ENCODE peak calls at places on chromosomes 4 and X, in five cellular contexts. H is activated CD8-positive, alpha-beta memory T cell treated with anti-CD3 and anti-CD28 coated beads, Interleukin-2, amount 10 ng/mL, durations not matched to agents 7 days and 5 days; Z is Right ventricle myocardium inferior; V is stimulated activated naive CD8-positive, alpha-beta T cell treated with anti-CD3 and anti-CD28 coated beads, Interleukin-15, Interleukin-2, amounts not matched to agents 100 U/mL and 50 U/mL, for 24 hours; S is upper lobe of right lung. G is an unnamed sample.

GRCh38 chr4:74367656-74368055 is 2.7 kb downstream of the EREG start:
- ATAC-seq in Z (no peak), H (no peak), S (no peak), V (no peak), G (no peak)

GRCh38 chr4:106256190-106256589 is 59.8 kb downstream of the TBCK start:
- ATAC-seq in H (no peak), S (peak; percentile 37), V (no peak), Z (no peak), G (no peak)

GRCh38 chr4:39614487-39615162 is 24.0 kb downstream of the SMIM14 start:
- ATAC-seq in Z (no peak), H (no peak), V (no peak), S (no peak), G (peak; percentile 33)

GRCh38 chr4:97656034-97656720 is 487.1 kb downstream of the STPG2 start:
- ATAC-seq in H (no peak), Z (peak; percentile 59), S (no peak), V (no peak), G (no peak)

GRCh38 chr4:155794589-155794988 is 35.8 kb downstream of the GUCY1B1 start:
- ATAC-seq in H (no peak), S (no peak), Z (no peak), V (no peak), G (no peak)

GRCh38 chr4:34170941-34171340 is 2073.4 kb downstream of the ARAP2 start:
- ATAC-seq in V (no peak), H (no peak), Z (no peak), S (no peak), G (no peak)

GRCh38 chr4:7909966-7910720 is 29.5 kb downstream of the AFAP1 start:
- ATAC-seq in Z (peak; percentile 57), S (peak; percentile 79), H (no peak), V (no peak), G (no peak)

GRCh38 chr4:110533940-110534339 is 58.0 kb downstream of the ENPEP start:
- ATAC-seq in H (peak; percentile 42), Z (no peak), S (peak; percentile 91), V (no peak), G (no peak)

GRCh38 chr4:149638073-149638472 is 177.6 kb downstream of the IQCM start:
- ATAC-seq in V (no peak), H (no peak), S (no peak), Z (no peak), G (no peak)

GRCh38 chr4:98193459-98194105 is 50.3 kb upstream of the STPG2 start:
- ATAC-seq in Z (no peak), V (no peak), H (no peak), S (no peak), G (no peak)

GRCh38 chr4:158534727-158535126 is 13.0 kb downstream of the RXFP1 start:
- ATAC-seq in Z (no peak), H (no peak), S (no peak), V (no peak), G (no peak)

GRCh38 chrX:46574337-46574940 is 874 bp downstream of the CHST7 start:
- ATAC-seq in V (no peak), S (peak; percentile 4), Z (peak; percentile 16), H (peak; percentile 14), G (peak; percentile 5)

GRCh38 chrX:27186671-27187070 is 276.5 kb downstream of the PPP4R3C start:
- ATAC-seq in S (peak; percentile 50), H (no peak), Z (no peak), V (no peak), G (no peak)

GRCh38 chr4:36737691-36738090 is 456.3 kb downstream of the DTHD1 start:
- ATAC-seq in V (no peak), S (no peak), H (no peak), Z (no peak), G (no peak)

GRCh38 chrX:123917069-123917468 is 44.4 kb upstream of the STAG2 start:
- ATAC-seq in H (no peak), S (no peak), Z (no peak), V (no peak), G (no peak)

GRCh38 chr4:86965019-86965976 is 30.5 kb downstream of the AFF1 start:
- ATAC-seq in V (peak; percentile 50), Z (no peak), H (no peak), S (no peak), G (no peak)

GRCh38 chr4:10100734-10101216 is 15.8 kb downstream of the WDR1 start:
- ATAC-seq in S (peak; percentile 84), H (no peak), V (no peak), Z (peak; percentile 18), G (no peak)

GRCh38 chr4:78267790-78268189 is 210.7 kb downstream of the FRAS1 start:
- ATAC-seq in Z (no peak), H (no peak), S (no peak), V (no peak), G (no peak)

GRCh38 chrX:143633530-143634372 is 2.1 kb downstream of the SLITRK4 start:
- ATAC-seq in H (no peak), S (peak; percentile 48), V (no peak), Z (no peak), G (no peak)

GRCh38 chr4:56289934-56290333 is 97.4 kb downstream of the AASDH start:
- ATAC-seq in V (no peak), Z (peak; percentile 23), S (no peak), H (no peak), G (no peak)

GRCh38 chrX:13373027-13373806 is 53.4 kb upstream of the ATXN3L start:
- ATAC-seq in V (peak; percentile 60), Z (no peak), H (no peak), S (no peak), G (no peak)

GRCh38 chrX:3963980-3964379 is 250.5 kb upstream of the PRKX start:
- ATAC-seq in S (no peak), V (no peak), Z (no peak), H (no peak), G (no peak)

GRCh38 chrX:74535633-74536141 is 78.7 kb downstream of the RLIM start:
- ATAC-seq in Z (peak; percentile 89), V (peak; percentile 37), H (peak; percentile 59), S (peak; percentile 79), G (no peak)

GRCh38 chr4:80507507-80507906 is 172.0 kb downstream of the CFAP299 start:
- ATAC-seq in S (no peak), Z (no peak), H (no peak), V (peak; percentile 19), G (no peak)

GRCh38 chrX:74280759-74281158 is 23.2 kb upstream of the ZCCHC13 start:
- ATAC-seq in H (no peak), Z (no peak), S (no peak), V (no peak), G (no peak)

GRCh38 chrX:71210829-71211228 is 12.2 kb upstream of the GJB1 start:
- ATAC-seq in V (no peak), Z (no peak), H (no peak), S (no peak), G (no peak)

GRCh38 chr4:185576314-185576713 is 41.0 kb upstream of the PDLIM3 start:
- ATAC-seq in S (no peak), Z (no peak), V (no peak), H (no peak), G (no peak)

GRCh38 chr4:22003878-22004277 is 55.3 kb upstream of the KCNIP4 start:
- ATAC-seq in V (no peak), Z (no peak), S (no peak), H (no peak), G (no peak)

GRCh38 chr4:177251237-177251636 is 58.4 kb upstream of the NEIL3 start:
- ATAC-seq in V (peak; percentile 64), S (peak; percentile 34), H (peak; percentile 43), Z (no peak), G (peak; percentile 25)

GRCh38 chr4:100679926-100680325 is 162.1 kb upstream of the EMCN start:
- ATAC-seq in S (no peak), V (no peak), H (no peak), Z (no peak), G (no peak)